ENCODE peak calls at places on chromosome 14, in five cellular contexts. J is NCI-H2029, F is amniotic stem cell, K is hepatocyte, S is GM12878. N is an unnamed sample.

GRCh38 chr14:104290756-104291122 is 152.4 kb downstream of the KIF26A start:
- DNase-seq in J (no peak), F (no peak), K (no peak), S (no peak), N (no peak)

GRCh38 chr14:69287096-69287991 is 27.4 kb downstream of the GALNT16 start:
- DNase-seq in J (no peak), F (no peak), K (peak; percentile 29), S (no peak), N (no peak)

GRCh38 chr14:22892488-22892887 is 9.5 kb downstream of the REM2 start:
- DNase-seq in J (no peak), F (no peak), K (no peak), S (no peak), N (no peak)

GRCh38 chr14:45968037-45968436 is 683.5 kb downstream of the RPL10L start:
- DNase-seq in J (no peak), F (no peak), K (no peak), S (no peak), N (no peak)

GRCh38 chr14:104426771-104427125 is 152.8 kb upstream of the C14orf180 start:
- DNase-seq in J (no peak), F (no peak), K (no peak), S (no peak), N (no peak)

GRCh38 chr14:104281768-104282301 is 143.4 kb downstream of the KIF26A start:
- DNase-seq in J (no peak), F (no peak), K (no peak), S (no peak), N (no peak)

GRCh38 chr14:31449971-31450610 is 7.2 kb downstream of the DTD2 start:
- DNase-seq in J (peak; percentile 83), F (peak; percentile 27), K (peak; percentile 33), S (no peak), N (peak; percentile 51)

GRCh38 chr14:96096639-96097610 is 57.8 kb downstream of the C14orf132 start:
- DNase-seq in J (no peak), F (no peak), K (no peak), S (no peak), N (no peak)

GRCh38 chr14:32384464-32384863 is 55.4 kb downstream of the AKAP6 start:
- DNase-seq in J (no peak), F (no peak), K (no peak), S (no peak), N (no peak)

GRCh38 chr14:58133739-58134138 is 18.3 kb downstream of the ARMH4 start:
- DNase-seq in J (no peak), F (no peak), K (peak; percentile 29), S (no peak), N (no peak)

GRCh38 chr14:104296388-104297312 is 158.3 kb downstream of the KIF26A start:
- DNase-seq in J (no peak), F (no peak), K (no peak), S (no peak), N (no peak)

GRCh38 chr14:53542692-53543091 is 389.6 kb upstream of the DDHD1 start:
- DNase-seq in J (peak; percentile 31), F (no peak), K (peak; percentile 40), S (no peak), N (no peak)

GRCh38 chr14:83164016-83164415 is 1630.4 kb upstream of the SEL1L start:
- DNase-seq in J (no peak), F (peak; percentile 79), K (peak; percentile 12), S (no peak), N (no peak)

GRCh38 chr14:92538412-92539017 is 24.9 kb downstream of the RIN3 start:
- DNase-seq in J (no peak), F (no peak), K (no peak), S (peak; percentile 42), N (no peak)

GRCh38 chr14:74501135-74501614 is 7.6 kb downstream of the ISCA2 start:
- DNase-seq in J (peak; percentile 47), F (no peak), K (peak; percentile 85), S (no peak), N (peak; percentile 51)

GRCh38 chr14:91835920-91836843 is 31.2 kb downstream of the TC2N start:
- DNase-seq in J (peak; percentile 74), F (no peak), K (peak; percentile 96), S (no peak), N (peak; percentile 25)

GRCh38 chr14:32607399-32607798 is 278.3 kb downstream of the AKAP6 start:
- DNase-seq in J (no peak), F (no peak), K (no peak), S (no peak), N (no peak)

GRCh38 chr14:102538598-102539543 is 29.3 kb upstream of the ANKRD9 start:
- DNase-seq in J (no peak), F (no peak), K (peak; percentile 9), S (no peak), N (no peak)

GRCh38 chr14:103546651-103547454 is 15.6 kb downstream of the BAG5 start:
- DNase-seq in J (peak; percentile 20), F (no peak), K (peak; percentile 77), S (no peak), N (peak; percentile 62)

GRCh38 chr14:104387385-104388010 is 192.1 kb upstream of the C14orf180 start:
- DNase-seq in J (no peak), F (no peak), K (no peak), S (no peak), N (no peak)

GRCh38 chr14:25846232-25846631 is 751.6 kb downstream of the NOVA1 start:
- DNase-seq in J (no peak), F (no peak), K (no peak), S (no peak), N (no peak)

GRCh38 chr14:87799400-87799799 is 193.6 kb downstream of the GALC start:
- DNase-seq in J (no peak), F (no peak), K (no peak), S (no peak), N (no peak)

GRCh38 chr14:99035712-99036593 is 236.0 kb downstream of the BCL11B start:
- DNase-seq in J (no peak), F (peak; percentile 70), K (peak; percentile 88), S (no peak), N (no peak)

GRCh38 chr14:38078393-38078792 is 129.3 kb upstream of the SSTR1 start:
- DNase-seq in J (peak; percentile 87), F (no peak), K (no peak), S (no peak), N (no peak)

GRCh38 chr14:74038015-74038859 is 19.1 kb downstream of the BBOF1 start:
- DNase-seq in J (peak; percentile 4), F (no peak), K (peak; percentile 50), S (no peak), N (peak; percentile 89)

GRCh38 chr14:60266021-60266937 is 17.3 kb downstream of the PPM1A start:
- DNase-seq in J (peak; percentile 15), F (no peak), K (no peak), S (no peak), N (peak; percentile 31)

GRCh38 chr14:65469903-65470302 is 57.4 kb downstream of the FUT8 start:
- DNase-seq in J (no peak), F (no peak), K (no peak), S (no peak), N (no peak)

GRCh38 chr14:94679106-94679819 is 67.1 kb downstream of the SERPINA3 start:
- DNase-seq in J (no peak), F (no peak), K (no peak), S (no peak), N (no peak)

GRCh38 chr14:34548472-34548981 is 9.0 kb upstream of the EAPP start:
- DNase-seq in J (no peak), F (no peak), K (no peak), S (no peak), N (peak; percentile 23)

GRCh38 chr14:91354979-91355685 is 62.5 kb downstream of the CCDC88C start:
- DNase-seq in J (peak; percentile 50), F (no peak), K (no peak), S (no peak), N (peak; percentile 41)

GRCh38 chr14:71629250-71629649 is 303.0 kb upstream of the RGS6 start:
- DNase-seq in J (no peak), F (no peak), K (no peak), S (no peak), N (no peak)

GRCh38 chr14:100417466-100417865 is 94.3 kb downstream of the SLC25A47 start:
- DNase-seq in J (no peak), F (peak; percentile 82), K (peak; percentile 88), S (no peak), N (no peak)

GRCh38 chr14:68627868-68628604 is 164.8 kb downstream of the ZFP36L1 start:
- DNase-seq in J (peak; percentile 1), F (no peak), K (peak; percentile 88), S (no peak), N (no peak)

GRCh38 chr14:51283402-51283825 is 43.4 kb downstream of the TMX1 start:
- DNase-seq in J (peak; percentile 75), F (peak; percentile 85), K (peak; percentile 92), S (no peak), N (peak; percentile 62)

GRCh38 chr14:24710403-24711063 is 76.5 kb upstream of the GZMB start:
- DNase-seq in J (peak; percentile 57), F (peak; percentile 2), K (peak; percentile 78), S (no peak), N (peak; percentile 62)

N was measured in KBM-7.